ENCODE peak calls at places on chromosome 19, in six cellular contexts. I, Q, E, K, R and B are unnamed samples.

GRCh38 chr19:30444253-30444671 is 72.1 kb downstream of the ZNF536 start:
- DNase-seq in I (no peak), Q (no peak), E (no peak), K (no peak), R (no peak), B (no peak)

GRCh38 chr19:33316521-33317284 is 14.4 kb upstream of the CEBPA start:
- DNase-seq in I (no peak), Q (no peak), E (no peak), K (no peak), R (no peak), B (no peak)

GRCh38 chr19:36003284-36003683 is 5.3 kb downstream of the SYNE4 start:
- DNase-seq in I (no peak), Q (no peak), E (no peak), K (no peak), R (no peak), B (no peak)

GRCh38 chr19:1400281-1401137 is 833 bp downstream of the GAMT start:
- DNase-seq in I (no peak), Q (no peak), E (no peak), K (no peak), R (no peak), B (peak; percentile 44)

GRCh38 chr19:566403-566802 is 6.0 kb upstream of the BSG start:
- DNase-seq in I (no peak), Q (no peak), E (no peak), K (no peak), R (no peak), B (no peak)

GRCh38 chr19:33580645-33581037 is 41.1 kb upstream of the CHST8 start:
- DNase-seq in I (no peak), Q (no peak), E (no peak), K (no peak), R (no peak), B (no peak)

GRCh38 chr19:35792888-35793287 is 17.5 kb downstream of the ARHGAP33 start:
- DNase-seq in I (no peak), Q (no peak), E (no peak), K (no peak), R (no peak), B (no peak)

GRCh38 chr19:34480971-34481821 is at the start of gene WTIP:
- DNase-seq in I (no peak), Q (peak; percentile 87), E (no peak), K (no peak), R (peak; percentile 82), B (peak; percentile 95)

GRCh38 chr19:50686310-50687032 is 33.1 kb downstream of the SHANK1 start:
- DNase-seq in I (no peak), Q (peak; percentile 66), E (no peak), K (no peak), R (no peak), B (no peak)

GRCh38 chr19:4556574-4557185 is 2.8 kb downstream of the SEMA6B start:
- DNase-seq in I (peak; percentile 31), Q (peak; percentile 84), E (no peak), K (no peak), R (peak; percentile 43), B (peak; percentile 24)

GRCh38 chr19:18280247-18281081 is 958 bp downstream of the JUND start:
- DNase-seq in I (peak; percentile 80), Q (peak; percentile 53), E (peak; percentile 78), K (peak; percentile 74), R (peak; percentile 76), B (peak; percentile 76)

GRCh38 chr19:8253678-8254077 is 44.5 kb downstream of the CERS4 start:
- DNase-seq in I (no peak), Q (no peak), E (no peak), K (no peak), R (no peak), B (no peak)

GRCh38 chr19:1718382-1719315 is 34.7 kb upstream of the ONECUT3 start:
- DNase-seq in I (no peak), Q (no peak), E (no peak), K (no peak), R (no peak), B (no peak)

GRCh38 chr19:20964798-20965197 is 41.7 kb downstream of the ZNF85 start:
- DNase-seq in I (no peak), Q (peak; percentile 76), E (no peak), K (no peak), R (no peak), B (no peak)

GRCh38 chr19:38003427-38004099 is 96.6 kb downstream of the SIPA1L3 start:
- DNase-seq in I (no peak), Q (peak; percentile 65), E (no peak), K (no peak), R (peak; percentile 98), B (peak; percentile 81)

GRCh38 chr19:47012620-47013019 is 7.0 kb upstream of the NPAS1 start:
- DNase-seq in I (no peak), Q (no peak), E (no peak), K (no peak), R (no peak), B (no peak)

GRCh38 chr19:3407556-3408516 is 41.5 kb downstream of the NFIC start:
- DNase-seq in I (no peak), Q (no peak), E (no peak), K (no peak), R (no peak), B (no peak)

GRCh38 chr19:43504426-43505185 is at the start of gene PHLDB3:
- DNase-seq in I (peak; percentile 57), Q (peak; percentile 44), E (peak; percentile 38), K (peak; percentile 21), R (peak; percentile 6), B (peak; percentile 56)

GRCh38 chr19:47495478-47496372 is 11.7 kb upstream of the KPTN start:
- DNase-seq in I (no peak), Q (no peak), E (no peak), K (no peak), R (no peak), B (no peak)

GRCh38 chr19:7819337-7819736 is 10.7 kb upstream of the EVI5L start:
- DNase-seq in I (no peak), Q (no peak), E (no peak), K (no peak), R (no peak), B (no peak)

GRCh38 chr19:9917322-9917721 is 19.0 kb downstream of the OLFM2 start:
- DNase-seq in I (no peak), Q (peak; percentile 47), E (no peak), K (no peak), R (peak; percentile 52), B (peak; percentile 75)

GRCh38 chr19:47357788-47358680 is 8.9 kb downstream of the DHX34 start:
- DNase-seq in I (no peak), Q (peak; percentile 62), E (no peak), K (no peak), R (no peak), B (no peak)

GRCh38 chr19:11375143-11375948 is 880 bp downstream of the SWSAP1 start:
- DNase-seq in I (peak; percentile 68), Q (peak; percentile 63), E (peak; percentile 75), K (peak; percentile 66), R (peak; percentile 67), B (no peak)